ENCODE peak calls at places on chromosome 11, in six cellular contexts. One of them, this sample, is unnamed.

GRCh38 chr11:130477646-130478203 is 29.3 kb downstream of the ADAMTS15 start:
- DNase-seq in upper lobe of left lung: no peak
- DNase-seq in K562: no peak
- DNase-seq in HepG2: no peak
- DNase-seq in ovary: peak
- DNase-seq in A549: no peak
- DNase-seq in this sample: peak

GRCh38 chr11:3642071-3642951 is 519 bp upstream of the ART5 start:
- DNase-seq in HepG2: peak
- DNase-seq in ovary: peak
- DNase-seq in A549: peak
- DNase-seq in K562: peak
- DNase-seq in upper lobe of left lung: peak
- DNase-seq in this sample: peak

GRCh38 chr11:107719062-107719461 is 7.2 kb upstream of the SLN start:
- DNase-seq in HepG2: no peak
- DNase-seq in A549: no peak
- DNase-seq in upper lobe of left lung: no peak
- DNase-seq in ovary: no peak
- DNase-seq in K562: no peak
- DNase-seq in this sample: no peak

GRCh38 chr11:35390737-35391682 is 28.3 kb downstream of the SLC1A2 start:
- DNase-seq in ovary: no peak
- DNase-seq in upper lobe of left lung: no peak
- DNase-seq in A549: peak
- DNase-seq in K562: no peak
- DNase-seq in HepG2: peak
- DNase-seq in this sample: no peak

GRCh38 chr11:11302565-11302964 is 50.5 kb downstream of the CSNK2A3 start:
- DNase-seq in upper lobe of left lung: no peak
- DNase-seq in A549: no peak
- DNase-seq in K562: no peak
- DNase-seq in ovary: no peak
- DNase-seq in HepG2: no peak
- DNase-seq in this sample: no peak

GRCh38 chr11:3002871-3003270 is 10.7 kb upstream of the NAP1L4 start:
- DNase-seq in ovary: no peak
- DNase-seq in K562: no peak
- DNase-seq in upper lobe of left lung: peak
- DNase-seq in HepG2: no peak
- DNase-seq in A549: no peak
- DNase-seq in this sample: no peak

GRCh38 chr11:109970516-109971183 is 122.5 kb upstream of the ZC3H12C start:
- DNase-seq in K562: no peak
- DNase-seq in ovary: no peak
- DNase-seq in upper lobe of left lung: no peak
- DNase-seq in HepG2: no peak
- DNase-seq in A549: no peak
- DNase-seq in this sample: no peak

GRCh38 chr11:128390246-128390645 is 197.1 kb downstream of the ETS1 start:
- DNase-seq in upper lobe of left lung: no peak
- DNase-seq in K562: no peak
- DNase-seq in ovary: no peak
- DNase-seq in A549: no peak
- DNase-seq in HepG2: no peak
- DNase-seq in this sample: no peak

GRCh38 chr11:59187587-59187986 is 15.7 kb downstream of the DTX4 start:
- DNase-seq in K562: no peak
- DNase-seq in ovary: peak
- DNase-seq in upper lobe of left lung: peak
- DNase-seq in A549: no peak
- DNase-seq in HepG2: no peak
- DNase-seq in this sample: no peak

GRCh38 chr11:64790205-64791095 is 12.1 kb upstream of the SF1 start:
- DNase-seq in HepG2: no peak
- DNase-seq in A549: no peak
- DNase-seq in upper lobe of left lung: no peak
- DNase-seq in ovary: peak
- DNase-seq in K562: no peak
- DNase-seq in this sample: no peak

GRCh38 chr11:113370634-113371033 is 16.9 kb upstream of the ANKK1 start:
- DNase-seq in ovary: no peak
- DNase-seq in HepG2: no peak
- DNase-seq in A549: no peak
- DNase-seq in upper lobe of left lung: no peak
- DNase-seq in K562: no peak
- DNase-seq in this sample: no peak

GRCh38 chr11:59559886-59560285 is 48.5 kb downstream of the OR4D9 start:
- DNase-seq in ovary: no peak
- DNase-seq in HepG2: no peak
- DNase-seq in A549: no peak
- DNase-seq in upper lobe of left lung: no peak
- DNase-seq in K562: no peak
- DNase-seq in this sample: no peak

GRCh38 chr11:36340909-36341308 is 44.8 kb downstream of the PRR5L start:
- DNase-seq in upper lobe of left lung: no peak
- DNase-seq in ovary: no peak
- DNase-seq in HepG2: no peak
- DNase-seq in A549: no peak
- DNase-seq in K562: no peak
- DNase-seq in this sample: no peak

GRCh38 chr11:66045177-66045639 is 3.8 kb downstream of the GAL3ST3 start:
- DNase-seq in upper lobe of left lung: peak
- DNase-seq in A549: peak
- DNase-seq in K562: peak
- DNase-seq in HepG2: peak
- DNase-seq in ovary: peak
- DNase-seq in this sample: peak

GRCh38 chr11:73310076-73310475 is 2.0 kb downstream of the ARHGEF17 start:
- DNase-seq in HepG2: no peak
- DNase-seq in upper lobe of left lung: peak
- DNase-seq in A549: no peak
- DNase-seq in K562: no peak
- DNase-seq in ovary: peak
- DNase-seq in this sample: no peak

GRCh38 chr11:15850992-15851615 is 505.2 kb downstream of the SOX6 start:
- DNase-seq in ovary: no peak
- DNase-seq in HepG2: no peak
- DNase-seq in K562: no peak
- DNase-seq in A549: no peak
- DNase-seq in upper lobe of left lung: no peak
- DNase-seq in this sample: no peak

GRCh38 chr11:20031155-20032001 is 128.9 kb downstream of the DBX1 start:
- DNase-seq in K562: no peak
- DNase-seq in ovary: no peak
- DNase-seq in A549: no peak
- DNase-seq in HepG2: peak
- DNase-seq in upper lobe of left lung: no peak
- DNase-seq in this sample: no peak

GRCh38 chr11:100890779-100891178 is 203.7 kb downstream of the ARHGAP42 start:
- DNase-seq in HepG2: no peak
- DNase-seq in K562: no peak
- DNase-seq in ovary: no peak
- DNase-seq in upper lobe of left lung: no peak
- DNase-seq in A549: no peak
- DNase-seq in this sample: no peak

GRCh38 chr11:19738124-19738523 is 25.5 kb downstream of the NAV2 start:
- DNase-seq in A549: no peak
- DNase-seq in ovary: no peak
- DNase-seq in K562: no peak
- DNase-seq in HepG2: no peak
- DNase-seq in upper lobe of left lung: no peak
- DNase-seq in this sample: no peak

GRCh38 chr11:113392522-113392921 is 4.9 kb downstream of the ANKK1 start:
- DNase-seq in K562: no peak
- DNase-seq in upper lobe of left lung: no peak
- DNase-seq in ovary: no peak
- DNase-seq in HepG2: no peak
- DNase-seq in A549: no peak
- DNase-seq in this sample: no peak

GRCh38 chr11:46673713-46674462 is 26.5 kb downstream of the ARHGAP1 start:
- DNase-seq in K562: no peak
- DNase-seq in A549: no peak
- DNase-seq in ovary: no peak
- DNase-seq in HepG2: no peak
- DNase-seq in upper lobe of left lung: no peak
- DNase-seq in this sample: no peak
- TF ChIP-seq POLR2A in K562: no peak
- TF ChIP-seq POLR2A in A549: no peak
- TF ChIP-seq POLR2A in ovary: no peak
- TF ChIP-seq POLR2A in HepG2: no peak
- TF ChIP-seq POLR2A in upper lobe of left lung: no peak
- TF ChIP-seq POLR2A in this sample: no peak

DNA sequence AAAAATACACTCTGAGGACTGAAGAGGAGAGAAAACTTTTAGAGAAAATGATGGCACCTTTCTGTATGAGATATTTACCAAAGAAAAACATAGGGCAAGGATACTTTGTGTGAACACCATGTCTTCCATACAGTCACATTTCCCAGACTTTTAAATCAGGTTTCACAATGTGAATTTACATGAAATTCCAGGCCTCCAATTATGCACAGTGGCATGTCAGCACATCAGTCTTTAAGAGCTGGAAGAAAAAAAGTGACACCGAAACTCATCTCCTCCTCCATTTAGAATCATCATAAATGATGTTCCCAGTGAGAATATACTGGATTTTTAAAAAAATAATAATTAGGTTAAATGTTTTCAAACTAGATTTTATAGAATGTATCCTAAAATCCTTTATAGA is 232.2 kb upstream of the UBASH3B start:
- DNase-seq in HepG2: no peak
- DNase-seq in K562: no peak
- DNase-seq in A549: no peak
- DNase-seq in ovary: no peak
- DNase-seq in upper lobe of left lung: no peak
- DNase-seq in this sample: no peak
- TF ChIP-seq EP300 in HepG2: no peak
- TF ChIP-seq EP300 in K562: no peak
- TF ChIP-seq EP300 in A549: no peak
- TF ChIP-seq EP300 in ovary: no peak
- TF ChIP-seq EP300 in upper lobe of left lung: no peak
- TF ChIP-seq EP300 in this sample: no peak

GRCh38 chr11:115695677-115696451 is 191.6 kb upstream of the CADM1 start:
- DNase-seq in HepG2: no peak
- DNase-seq in upper lobe of left lung: no peak
- DNase-seq in K562: no peak
- DNase-seq in ovary: no peak
- DNase-seq in A549: no peak
- DNase-seq in this sample: no peak

GRCh38 chr11:115696472-115697011 is 192.3 kb upstream of the CADM1 start:
- DNase-seq in ovary: no peak
- DNase-seq in HepG2: no peak
- DNase-seq in A549: no peak
- DNase-seq in upper lobe of left lung: no peak
- DNase-seq in K562: no peak
- DNase-seq in this sample: no peak

GRCh38 chr11:115687934-115688333 is 183.7 kb upstream of the CADM1 start:
- DNase-seq in K562: no peak
- DNase-seq in A549: no peak
- DNase-seq in ovary: no peak
- DNase-seq in HepG2: no peak
- DNase-seq in upper lobe of left lung: no peak
- DNase-seq in this sample: no peak

GRCh38 chr11:115691030-115691429 is 186.8 kb upstream of the CADM1 start:
- DNase-seq in K562: no peak
- DNase-seq in upper lobe of left lung: no peak
- DNase-seq in HepG2: no peak
- DNase-seq in A549: no peak
- DNase-seq in ovary: no peak
- DNase-seq in this sample: no peak

DNA sequence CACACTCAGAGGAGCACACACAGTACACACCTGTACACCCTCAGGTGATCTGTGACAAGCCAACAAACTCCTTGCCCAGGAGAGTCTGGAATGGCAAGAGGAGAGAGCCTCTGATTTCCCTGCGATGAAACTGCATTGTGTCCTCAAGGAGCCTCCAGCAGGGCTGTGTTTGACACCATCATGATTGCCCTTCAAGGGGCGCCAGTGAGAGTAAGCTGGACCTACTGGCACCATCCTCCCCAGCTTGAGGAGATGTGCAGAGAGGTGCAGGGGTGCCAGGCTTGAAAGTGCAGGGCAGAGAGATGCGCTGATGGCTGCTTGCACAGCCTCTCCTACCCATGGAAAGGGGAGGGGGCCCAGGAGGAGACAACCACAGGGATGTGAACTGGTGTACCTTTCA is 188.8 kb upstream of the CADM1 start:
- DNase-seq in ovary: no peak
- DNase-seq in A549: no peak
- DNase-seq in K562: no peak
- DNase-seq in upper lobe of left lung: no peak
- DNase-seq in HepG2: no peak
- DNase-seq in this sample: no peak
- H3K4me3 ChIP-seq in ovary: no peak
- H3K4me3 ChIP-seq in A549: no peak
- H3K4me3 ChIP-seq in K562: no peak
- H3K4me3 ChIP-seq in upper lobe of left lung: no peak
- H3K4me3 ChIP-seq in HepG2: no peak
- H3K4me3 ChIP-seq in this sample: no peak

GRCh38 chr11:45906096-45906682 is 882 bp downstream of the FREY1 start:
- DNase-seq in K562: no peak
- DNase-seq in HepG2: no peak
- DNase-seq in upper lobe of left lung: peak
- DNase-seq in A549: no peak
- DNase-seq in ovary: no peak
- DNase-seq in this sample: no peak

GRCh38 chr11:45909594-45910475 is 2.8 kb upstream of the FREY1 start:
- DNase-seq in upper lobe of left lung: no peak
- DNase-seq in A549: no peak
- DNase-seq in K562: no peak
- DNase-seq in ovary: no peak
- DNase-seq in HepG2: no peak
- DNase-seq in this sample: no peak

GRCh38 chr11:45906965-45907591 is at the start of gene FREY1:
- DNase-seq in ovary: no peak
- DNase-seq in A549: no peak
- DNase-seq in HepG2: no peak
- DNase-seq in K562: no peak
- DNase-seq in upper lobe of left lung: peak
- DNase-seq in this sample: no peak

GRCh38 chr11:45905095-45905494 is 2.0 kb downstream of the FREY1 start:
- DNase-seq in A549: no peak
- DNase-seq in upper lobe of left lung: peak
- DNase-seq in ovary: no peak
- DNase-seq in HepG2: no peak
- DNase-seq in K562: no peak
- DNase-seq in this sample: no peak

GRCh38 chr11:45907911-45908370 is 870 bp upstream of the FREY1 start:
- DNase-seq in A549: no peak
- DNase-seq in K562: no peak
- DNase-seq in HepG2: no peak
- DNase-seq in upper lobe of left lung: no peak
- DNase-seq in ovary: no peak
- DNase-seq in this sample: no peak
- TF ChIP-seq POLR2A in A549: no peak
- TF ChIP-seq POLR2A in K562: no peak
- TF ChIP-seq POLR2A in HepG2: no peak
- TF ChIP-seq POLR2A in upper lobe of left lung: no peak
- TF ChIP-seq POLR2A in ovary: no peak
- TF ChIP-seq POLR2A in this sample: no peak

GRCh38 chr11:33507967-33508366 is 192.7 kb downstream of the C11orf91 start:
- DNase-seq in K562: no peak
- DNase-seq in HepG2: peak
- DNase-seq in A549: no peak
- DNase-seq in upper lobe of left lung: no peak
- DNase-seq in ovary: no peak
- DNase-seq in this sample: no peak
- TF ChIP-seq EP300 in K562: no peak
- TF ChIP-seq EP300 in HepG2: no peak
- TF ChIP-seq EP300 in A549: no peak
- TF ChIP-seq EP300 in upper lobe of left lung: no peak
- TF ChIP-seq EP300 in ovary: no peak
- TF ChIP-seq EP300 in this sample: no peak

GRCh38 chr11:76228122-76229000 is 22.1 kb upstream of the WNT11 start:
- DNase-seq in K562: no peak
- DNase-seq in A549: no peak
- DNase-seq in ovary: no peak
- DNase-seq in upper lobe of left lung: no peak
- DNase-seq in HepG2: no peak
- DNase-seq in this sample: no peak
- H3K4me3 ChIP-seq in K562: no peak
- H3K4me3 ChIP-seq in A549: no peak
- H3K4me3 ChIP-seq in ovary: no peak
- H3K4me3 ChIP-seq in upper lobe of left lung: no peak
- H3K4me3 ChIP-seq in HepG2: no peak
- H3K4me3 ChIP-seq in this sample: no peak